ENCODE peak calls at places on chromosomes 16 and 17, in eight cellular contexts. One of them, this sample, is unnamed.
A peak's percentile ranks its signal among the peaks of the same experiment; 100 is the strongest.

GRCh38 chr16:52191533-52192134 is 355.3 kb downstream of the TOX3 start:
- DNase-seq in Calu3: peak; percentile 80
- DNase-seq in CD4-positive, alpha-beta memory T cell: peak; percentile 31
- DNase-seq in stimulated activated CD8-positive, alpha-beta memory T cell treated with anti-CD3 and anti-CD28 coated beads, Interleukin-7, amount 100 ng/mL, for 24 hours: peak; percentile 6
- DNase-seq in astrocyte of the spinal cord: peak; percentile 60
- DNase-seq in RPMI7951: peak; percentile 52
- DNase-seq in activated T-cell treated with anti-CD3 and anti-CD28 coated beads, Interleukin-2, amount 50 U/mL, for 48 hours: peak; percentile 70
- DNase-seq in stimulated activated naive CD8-positive, alpha-beta T cell treated with anti-CD3 and anti-CD28 coated beads, Interleukin-15, amount 100 ng/mL, for 72 hours: peak; percentile 37
- DNase-seq in this sample: peak; percentile 41

GRCh38 chr16:56631197-56631596 is 1.3 kb upstream of the MT1M start:
- DNase-seq in CD4-positive, alpha-beta memory T cell: no peak
- DNase-seq in astrocyte of the spinal cord: no peak
- DNase-seq in stimulated activated CD8-positive, alpha-beta memory T cell treated with anti-CD3 and anti-CD28 coated beads, Interleukin-7, amount 100 ng/mL, for 24 hours: no peak
- DNase-seq in Calu3: no peak
- DNase-seq in stimulated activated naive CD8-positive, alpha-beta T cell treated with anti-CD3 and anti-CD28 coated beads, Interleukin-15, amount 100 ng/mL, for 72 hours: no peak
- DNase-seq in activated T-cell treated with anti-CD3 and anti-CD28 coated beads, Interleukin-2, amount 50 U/mL, for 48 hours: no peak
- DNase-seq in RPMI7951: no peak
- DNase-seq in this sample: no peak

GRCh38 chr16:84369938-84370627 is 1.7 kb downstream of the ATP2C2 start:
- DNase-seq in astrocyte of the spinal cord: no peak
- DNase-seq in CD4-positive, alpha-beta memory T cell: no peak
- DNase-seq in Calu3: peak; percentile 76
- DNase-seq in stimulated activated CD8-positive, alpha-beta memory T cell treated with anti-CD3 and anti-CD28 coated beads, Interleukin-7, amount 100 ng/mL, for 24 hours: no peak
- DNase-seq in stimulated activated naive CD8-positive, alpha-beta T cell treated with anti-CD3 and anti-CD28 coated beads, Interleukin-15, amount 100 ng/mL, for 72 hours: no peak
- DNase-seq in RPMI7951: no peak
- DNase-seq in activated T-cell treated with anti-CD3 and anti-CD28 coated beads, Interleukin-2, amount 50 U/mL, for 48 hours: no peak
- DNase-seq in this sample: no peak

GRCh38 chr16:19639986-19640421 is 78.0 kb downstream of the KNOP1 start:
- DNase-seq in Calu3: no peak
- DNase-seq in CD4-positive, alpha-beta memory T cell: peak; percentile 76
- DNase-seq in astrocyte of the spinal cord: no peak
- DNase-seq in stimulated activated naive CD8-positive, alpha-beta T cell treated with anti-CD3 and anti-CD28 coated beads, Interleukin-15, amount 100 ng/mL, for 72 hours: peak; percentile 1
- DNase-seq in stimulated activated CD8-positive, alpha-beta memory T cell treated with anti-CD3 and anti-CD28 coated beads, Interleukin-7, amount 100 ng/mL, for 24 hours: no peak
- DNase-seq in activated T-cell treated with anti-CD3 and anti-CD28 coated beads, Interleukin-2, amount 50 U/mL, for 48 hours: no peak
- DNase-seq in RPMI7951: no peak
- DNase-seq in this sample: no peak

GRCh38 chr16:1338119-1338730 is 4.8 kb downstream of the BAIAP3 start:
- DNase-seq in stimulated activated CD8-positive, alpha-beta memory T cell treated with anti-CD3 and anti-CD28 coated beads, Interleukin-7, amount 100 ng/mL, for 24 hours: no peak
- DNase-seq in astrocyte of the spinal cord: no peak
- DNase-seq in CD4-positive, alpha-beta memory T cell: no peak
- DNase-seq in RPMI7951: no peak
- DNase-seq in activated T-cell treated with anti-CD3 and anti-CD28 coated beads, Interleukin-2, amount 50 U/mL, for 48 hours: no peak
- DNase-seq in stimulated activated naive CD8-positive, alpha-beta T cell treated with anti-CD3 and anti-CD28 coated beads, Interleukin-15, amount 100 ng/mL, for 72 hours: peak; percentile 43
- DNase-seq in Calu3: peak; percentile 90
- DNase-seq in this sample: peak; percentile 50

GRCh38 chr16:55832788-55833583 is at the start of gene CES1:
- DNase-seq in stimulated activated CD8-positive, alpha-beta memory T cell treated with anti-CD3 and anti-CD28 coated beads, Interleukin-7, amount 100 ng/mL, for 24 hours: no peak
- DNase-seq in astrocyte of the spinal cord: no peak
- DNase-seq in activated T-cell treated with anti-CD3 and anti-CD28 coated beads, Interleukin-2, amount 50 U/mL, for 48 hours: no peak
- DNase-seq in CD4-positive, alpha-beta memory T cell: no peak
- DNase-seq in Calu3: no peak
- DNase-seq in stimulated activated naive CD8-positive, alpha-beta T cell treated with anti-CD3 and anti-CD28 coated beads, Interleukin-15, amount 100 ng/mL, for 72 hours: no peak
- DNase-seq in RPMI7951: no peak
- DNase-seq in this sample: no peak

GRCh38 chr16:81632392-81633146 is 146.5 kb upstream of the PLCG2 start:
- DNase-seq in Calu3: peak; percentile 83
- DNase-seq in CD4-positive, alpha-beta memory T cell: peak; percentile 83
- DNase-seq in stimulated activated CD8-positive, alpha-beta memory T cell treated with anti-CD3 and anti-CD28 coated beads, Interleukin-7, amount 100 ng/mL, for 24 hours: peak; percentile 36
- DNase-seq in activated T-cell treated with anti-CD3 and anti-CD28 coated beads, Interleukin-2, amount 50 U/mL, for 48 hours: peak; percentile 80
- DNase-seq in RPMI7951: peak; percentile 93
- DNase-seq in astrocyte of the spinal cord: peak; percentile 94
- DNase-seq in stimulated activated naive CD8-positive, alpha-beta T cell treated with anti-CD3 and anti-CD28 coated beads, Interleukin-15, amount 100 ng/mL, for 72 hours: peak; percentile 65
- DNase-seq in this sample: peak; percentile 80

GRCh38 chr16:26772503-26772902 is 294.2 kb upstream of the C16orf82 start:
- DNase-seq in CD4-positive, alpha-beta memory T cell: no peak
- DNase-seq in activated T-cell treated with anti-CD3 and anti-CD28 coated beads, Interleukin-2, amount 50 U/mL, for 48 hours: no peak
- DNase-seq in astrocyte of the spinal cord: no peak
- DNase-seq in stimulated activated naive CD8-positive, alpha-beta T cell treated with anti-CD3 and anti-CD28 coated beads, Interleukin-15, amount 100 ng/mL, for 72 hours: no peak
- DNase-seq in stimulated activated CD8-positive, alpha-beta memory T cell treated with anti-CD3 and anti-CD28 coated beads, Interleukin-7, amount 100 ng/mL, for 24 hours: no peak
- DNase-seq in RPMI7951: no peak
- DNase-seq in Calu3: no peak
- DNase-seq in this sample: no peak

GRCh38 chr16:57722651-57723050 is 12.9 kb upstream of the KATNB1 start:
- DNase-seq in astrocyte of the spinal cord: no peak
- DNase-seq in stimulated activated naive CD8-positive, alpha-beta T cell treated with anti-CD3 and anti-CD28 coated beads, Interleukin-15, amount 100 ng/mL, for 72 hours: no peak
- DNase-seq in stimulated activated CD8-positive, alpha-beta memory T cell treated with anti-CD3 and anti-CD28 coated beads, Interleukin-7, amount 100 ng/mL, for 24 hours: no peak
- DNase-seq in activated T-cell treated with anti-CD3 and anti-CD28 coated beads, Interleukin-2, amount 50 U/mL, for 48 hours: no peak
- DNase-seq in Calu3: no peak
- DNase-seq in RPMI7951: no peak
- DNase-seq in CD4-positive, alpha-beta memory T cell: no peak
- DNase-seq in this sample: no peak

GRCh38 chr17:49582055-49582703 is 6.5 kb downstream of the NXPH3 start:
- DNase-seq in stimulated activated naive CD8-positive, alpha-beta T cell treated with anti-CD3 and anti-CD28 coated beads, Interleukin-15, amount 100 ng/mL, for 72 hours: no peak
- DNase-seq in CD4-positive, alpha-beta memory T cell: no peak
- DNase-seq in activated T-cell treated with anti-CD3 and anti-CD28 coated beads, Interleukin-2, amount 50 U/mL, for 48 hours: no peak
- DNase-seq in astrocyte of the spinal cord: no peak
- DNase-seq in Calu3: no peak
- DNase-seq in stimulated activated CD8-positive, alpha-beta memory T cell treated with anti-CD3 and anti-CD28 coated beads, Interleukin-7, amount 100 ng/mL, for 24 hours: no peak
- DNase-seq in RPMI7951: no peak
- DNase-seq in this sample: no peak

GRCh38 chr17:71224824-71225575 is 895.8 kb upstream of the SOX9 start:
- DNase-seq in stimulated activated naive CD8-positive, alpha-beta T cell treated with anti-CD3 and anti-CD28 coated beads, Interleukin-15, amount 100 ng/mL, for 72 hours: no peak
- DNase-seq in CD4-positive, alpha-beta memory T cell: no peak
- DNase-seq in Calu3: no peak
- DNase-seq in astrocyte of the spinal cord: peak; percentile 40
- DNase-seq in RPMI7951: peak; percentile 39
- DNase-seq in stimulated activated CD8-positive, alpha-beta memory T cell treated with anti-CD3 and anti-CD28 coated beads, Interleukin-7, amount 100 ng/mL, for 24 hours: no peak
- DNase-seq in activated T-cell treated with anti-CD3 and anti-CD28 coated beads, Interleukin-2, amount 50 U/mL, for 48 hours: no peak
- DNase-seq in this sample: no peak

GRCh38 chr16:65441501-65441900 is 319.6 kb upstream of the CDH11 start:
- DNase-seq in stimulated activated naive CD8-positive, alpha-beta T cell treated with anti-CD3 and anti-CD28 coated beads, Interleukin-15, amount 100 ng/mL, for 72 hours: no peak
- DNase-seq in astrocyte of the spinal cord: no peak
- DNase-seq in Calu3: no peak
- DNase-seq in CD4-positive, alpha-beta memory T cell: no peak
- DNase-seq in stimulated activated CD8-positive, alpha-beta memory T cell treated with anti-CD3 and anti-CD28 coated beads, Interleukin-7, amount 100 ng/mL, for 24 hours: no peak
- DNase-seq in activated T-cell treated with anti-CD3 and anti-CD28 coated beads, Interleukin-2, amount 50 U/mL, for 48 hours: no peak
- DNase-seq in RPMI7951: no peak
- DNase-seq in this sample: no peak

GRCh38 chr17:79423811-79424465 is 186.9 kb downstream of the RBFOX3 start:
- DNase-seq in stimulated activated naive CD8-positive, alpha-beta T cell treated with anti-CD3 and anti-CD28 coated beads, Interleukin-15, amount 100 ng/mL, for 72 hours: no peak
- DNase-seq in CD4-positive, alpha-beta memory T cell: no peak
- DNase-seq in Calu3: no peak
- DNase-seq in RPMI7951: no peak
- DNase-seq in activated T-cell treated with anti-CD3 and anti-CD28 coated beads, Interleukin-2, amount 50 U/mL, for 48 hours: no peak
- DNase-seq in astrocyte of the spinal cord: no peak
- DNase-seq in stimulated activated CD8-positive, alpha-beta memory T cell treated with anti-CD3 and anti-CD28 coated beads, Interleukin-7, amount 100 ng/mL, for 24 hours: no peak
- DNase-seq in this sample: no peak

GRCh38 chr16:55672471-55672870 is 16.7 kb downstream of the SLC6A2 start:
- DNase-seq in activated T-cell treated with anti-CD3 and anti-CD28 coated beads, Interleukin-2, amount 50 U/mL, for 48 hours: no peak
- DNase-seq in stimulated activated naive CD8-positive, alpha-beta T cell treated with anti-CD3 and anti-CD28 coated beads, Interleukin-15, amount 100 ng/mL, for 72 hours: no peak
- DNase-seq in stimulated activated CD8-positive, alpha-beta memory T cell treated with anti-CD3 and anti-CD28 coated beads, Interleukin-7, amount 100 ng/mL, for 24 hours: no peak
- DNase-seq in astrocyte of the spinal cord: no peak
- DNase-seq in RPMI7951: peak; percentile 91
- DNase-seq in Calu3: no peak
- DNase-seq in CD4-positive, alpha-beta memory T cell: no peak
- DNase-seq in this sample: no peak

GRCh38 chr17:62616993-62617893 is 10.2 kb upstream of the MRC2 start:
- DNase-seq in stimulated activated naive CD8-positive, alpha-beta T cell treated with anti-CD3 and anti-CD28 coated beads, Interleukin-15, amount 100 ng/mL, for 72 hours: no peak
- DNase-seq in astrocyte of the spinal cord: peak; percentile 62
- DNase-seq in Calu3: peak; percentile 6
- DNase-seq in activated T-cell treated with anti-CD3 and anti-CD28 coated beads, Interleukin-2, amount 50 U/mL, for 48 hours: no peak
- DNase-seq in CD4-positive, alpha-beta memory T cell: no peak
- DNase-seq in RPMI7951: no peak
- DNase-seq in stimulated activated CD8-positive, alpha-beta memory T cell treated with anti-CD3 and anti-CD28 coated beads, Interleukin-7, amount 100 ng/mL, for 24 hours: no peak
- DNase-seq in this sample: no peak

GRCh38 chr17:74859439-74860228 is at the start of gene GRIN2C:
- DNase-seq in Calu3: no peak
- DNase-seq in RPMI7951: no peak
- DNase-seq in stimulated activated CD8-positive, alpha-beta memory T cell treated with anti-CD3 and anti-CD28 coated beads, Interleukin-7, amount 100 ng/mL, for 24 hours: no peak
- DNase-seq in stimulated activated naive CD8-positive, alpha-beta T cell treated with anti-CD3 and anti-CD28 coated beads, Interleukin-15, amount 100 ng/mL, for 72 hours: no peak
- DNase-seq in activated T-cell treated with anti-CD3 and anti-CD28 coated beads, Interleukin-2, amount 50 U/mL, for 48 hours: peak; percentile 43
- DNase-seq in CD4-positive, alpha-beta memory T cell: peak; percentile 27
- DNase-seq in astrocyte of the spinal cord: no peak
- DNase-seq in this sample: no peak

This sample was measured in A549.